ENCODE peak calls at places on chromosomes 1 and 21, in seven cellular contexts. H is SK-N-SH, D is ovary, E is sigmoid colon, Y is tibial nerve, L is K562, P is stomach. R is an unnamed sample.

GRCh38 chr1:95179205-95180001 is 54.6 kb upstream of the RWDD3 start:
- DNase-seq in H (peak; percentile 39), D (no peak), P (no peak), Y (no peak), E (no peak), L (peak; percentile 88), R (no peak)

GRCh38 chr1:242449211-242449610 is 75.3 kb downstream of the PLD5 start:
- DNase-seq in Y (no peak), E (no peak), D (no peak), L (no peak), H (peak; percentile 46), P (no peak), R (no peak)

GRCh38 chr21:42674351-42674940 is 21.0 kb downstream of the PDE9A start:
- DNase-seq in H (peak; percentile 76), D (peak; percentile 71), E (peak; percentile 95), L (peak; percentile 35), P (no peak), Y (no peak), R (no peak)

GRCh38 chr1:53061859-53062714 is at the start of gene PODN:
- DNase-seq in H (peak; percentile 86), P (no peak), L (no peak), Y (peak; percentile 63), E (peak; percentile 86), D (peak; percentile 88), R (peak; percentile 89)

GRCh38 chr1:117416004-117416403 is 48.8 kb downstream of the MAN1A2 start:
- DNase-seq in D (no peak), E (no peak), P (no peak), L (no peak), H (no peak), Y (no peak), R (no peak)

GRCh38 chr1:225931270-225932129 is 7.5 kb upstream of the PYCR2 start:
- DNase-seq in P (no peak), Y (no peak), H (no peak), E (no peak), L (peak; percentile 75), D (no peak), R (no peak)

GRCh38 chr1:228149341-228150020 is at the start of gene GJC2:
- DNase-seq in H (peak; percentile 74), L (peak; percentile 83), Y (no peak), P (no peak), D (peak; percentile 83), E (peak; percentile 90), R (no peak)

GRCh38 chr1:243375596-243375995 is 119.8 kb downstream of the SDCCAG8 start:
- DNase-seq in Y (no peak), H (no peak), D (no peak), E (no peak), P (no peak), L (no peak), R (no peak)

GRCh38 chr1:183609313-183609712 is 19.1 kb upstream of the NCF2 start:
- DNase-seq in H (peak; percentile 49), Y (peak; percentile 87), L (peak; percentile 27), D (peak; percentile 54), E (peak; percentile 79), P (peak; percentile 28), R (peak; percentile 78)

GRCh38 chr1:11045428-11046269 is 1.4 kb downstream of the MASP2 start:
- DNase-seq in Y (no peak), E (peak; percentile 54), P (no peak), D (no peak), L (peak; percentile 71), H (peak; percentile 55), R (no peak)

GRCh38 chr1:81230983-81231728 is 569.6 kb upstream of the ADGRL2 start:
- DNase-seq in E (no peak), H (no peak), D (no peak), P (no peak), Y (no peak), L (no peak), R (no peak)

GRCh38 chr1:4710592-4711190 is 56.3 kb downstream of the AJAP1 start:
- DNase-seq in L (no peak), D (no peak), H (no peak), E (no peak), P (no peak), Y (no peak), R (no peak)

GRCh38 chr1:30697571-30697970 is 25.8 kb downstream of the MATN1 start:
- DNase-seq in P (no peak), L (no peak), E (peak; percentile 68), H (no peak), Y (no peak), D (no peak), R (no peak)

DNA sequence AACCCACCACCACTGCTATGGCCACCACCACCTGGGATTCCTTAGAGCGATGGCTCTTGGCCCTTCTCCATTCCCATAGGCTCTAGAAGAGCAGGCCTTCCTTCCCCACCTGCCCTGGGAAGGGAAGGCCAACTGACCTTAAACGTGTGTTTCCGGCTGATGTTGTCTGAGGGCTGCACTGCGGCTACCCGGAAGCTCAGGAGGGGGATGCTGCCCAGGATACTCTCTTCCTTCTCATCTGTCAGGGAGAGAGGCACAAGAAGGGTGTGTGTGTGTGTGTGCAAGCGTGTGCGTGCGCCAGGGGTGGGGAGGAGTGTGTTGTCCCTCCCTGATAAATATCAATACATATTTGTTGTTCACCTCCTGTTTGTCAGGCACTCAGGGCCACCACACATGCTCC is 51.0 kb upstream of the GOLT1A start:
- DNase-seq in L (no peak), H (no peak), E (no peak), P (no peak), D (no peak), Y (no peak), R (no peak)
- H3K36me3 ChIP-seq in L (no peaks in the 10 kb centered on the region), H (no peaks in the 10 kb centered on the region), E (no peaks in the 10 kb centered on the region), P (peaks cover 70% of the 10 kb centered on the region), D (no peaks in the 10 kb centered on the region), Y (no peaks in the 10 kb centered on the region), R (no peaks in the 10 kb centered on the region)

GRCh38 chr21:36388076-36388475 is 2.9 kb downstream of the CHAF1B start:
- DNase-seq in D (no peak), E (no peak), Y (no peak), L (no peak), P (no peak), H (no peak), R (no peak)

GRCh38 chr21:36384885-36385232 is 333 bp upstream of the CHAF1B start:
- DNase-seq in H (no peak), L (no peak), Y (no peak), E (no peak), P (no peak), D (no peak), R (no peak)

GRCh38 chr21:36385233-36385908 is at the start of gene CHAF1B:
- DNase-seq in D (peak; percentile 90), P (peak; percentile 85), L (peak; percentile 98), H (peak; percentile 97), Y (peak; percentile 62), E (peak; percentile 85), R (peak; percentile 96)

GRCh38 chr21:36388835-36389234 is 3.6 kb downstream of the CHAF1B start:
- DNase-seq in E (no peak), Y (no peak), D (no peak), L (no peak), P (no peak), H (peak; percentile 49), R (peak; percentile 56)

GRCh38 chr21:36385909-36386642 is 884 bp downstream of the CHAF1B start:
- DNase-seq in E (no peak), L (no peak), H (peak; percentile 28), D (no peak), P (no peak), Y (no peak), R (no peak)
- H3K9me3 ChIP-seq in E (no peaks in the 10 kb centered on the region), L (no peaks in the 10 kb centered on the region), H (no peaks in the 10 kb centered on the region), D (no peaks in the 10 kb centered on the region), P (no peaks in the 10 kb centered on the region), Y (no peaks in the 10 kb centered on the region), R (no peaks in the 10 kb centered on the region)

GRCh38 chr1:173268786-173269277 is 61.7 kb upstream of the TNFSF4 start:
- DNase-seq in H (no peak), D (no peak), L (no peak), E (no peak), P (no peak), Y (no peak), R (no peak)

GRCh38 chr1:173267453-173267945 is 60.4 kb upstream of the TNFSF4 start:
- DNase-seq in Y (no peak), E (no peak), L (no peak), P (no peak), H (no peak), D (no peak), R (no peak)

GRCh38 chr1:173268261-173268660 is 61.1 kb upstream of the TNFSF4 start:
- DNase-seq in P (no peak), H (no peak), E (no peak), Y (no peak), D (no peak), L (no peak), R (no peak)

GRCh38 chr1:173270243-173270642 is 63.1 kb upstream of the TNFSF4 start:
- DNase-seq in Y (no peak), H (no peak), L (no peak), E (no peak), P (no peak), D (no peak), R (no peak)

GRCh38 chr1:173269490-173270230 is 62.5 kb upstream of the TNFSF4 start:
- DNase-seq in P (no peak), H (peak; percentile 4), E (no peak), D (no peak), Y (no peak), L (peak; percentile 63), R (no peak)
- TF ChIP-seq EP300 in P (no peak), H (peak; percentile 99), E (no peak), D (no peak), Y (no peak), L (peak; percentile 90), R (no peak)

DNA sequence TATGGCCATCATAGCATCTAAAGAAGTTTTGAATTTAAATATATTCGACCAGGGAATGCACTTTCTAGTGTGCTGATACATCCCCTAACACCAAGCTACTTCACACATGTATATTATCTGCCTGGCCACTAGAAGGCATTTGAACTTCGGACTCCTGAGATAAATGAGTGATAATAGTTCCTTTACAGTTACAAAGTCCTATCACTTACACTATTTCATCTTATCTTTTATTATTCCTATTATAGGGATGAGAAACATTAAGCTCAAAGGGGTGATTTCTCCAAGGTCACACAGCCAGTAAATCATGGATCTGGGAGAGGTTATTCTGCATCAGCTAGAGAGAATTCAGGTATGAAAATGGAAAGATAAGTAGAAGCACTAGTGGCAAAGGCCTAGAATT is 40.3 kb downstream of the GPATCH2 start:
- DNase-seq in Y (no peak), L (no peak), D (no peak), P (no peak), H (no peak), E (no peak), R (no peak)
- H3K36me3 ChIP-seq in Y (peaks cover 7% of the 10 kb centered on the region), L (no peaks in the 10 kb centered on the region), D (no peaks in the 10 kb centered on the region), P (no peaks in the 10 kb centered on the region), H (peaks cover 25% of the 10 kb centered on the region), E (peaks cover 8% of the 10 kb centered on the region), R (no peaks in the 10 kb centered on the region)

DNA sequence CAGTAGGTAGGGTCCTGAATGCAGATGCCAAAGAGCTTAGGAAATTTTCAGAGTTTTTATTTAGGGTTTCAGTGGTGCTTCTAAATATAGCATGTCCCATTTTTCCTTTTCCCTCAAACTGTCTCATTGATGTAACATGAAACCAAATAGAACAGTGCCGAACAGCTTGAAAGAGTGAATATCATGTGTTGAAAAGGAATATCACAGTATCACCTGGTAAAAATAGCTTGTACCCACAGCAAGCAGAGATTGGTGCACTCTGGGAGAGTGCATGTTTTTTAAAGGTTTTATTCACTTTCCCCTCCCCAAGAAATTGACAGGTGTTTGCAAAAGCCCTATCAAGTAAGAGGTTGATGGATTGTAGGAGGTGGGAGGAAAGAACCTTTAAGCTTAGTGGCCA is 41.9 kb upstream of the ELAVL4 start:
- DNase-seq in H (no peak), E (no peak), Y (no peak), D (no peak), P (no peak), L (no peak), R (no peak)
- H3K9me3 ChIP-seq in H (no peaks in the 10 kb centered on the region), E (no peaks in the 10 kb centered on the region), Y (no peaks in the 10 kb centered on the region), D (no peaks in the 10 kb centered on the region), P (no peaks in the 10 kb centered on the region), L (no peaks in the 10 kb centered on the region), R (no peaks in the 10 kb centered on the region)

GRCh38 chr1:203290261-203291089 is 14.8 kb upstream of the BTG2 start:
- DNase-seq in Y (peak; percentile 93), D (peak; percentile 99), E (peak; percentile 99), H (peak; percentile 91), P (peak; percentile 99), L (peak; percentile 85), R (peak; percentile 98)
- TF ChIP-seq EP300 in Y (peak; percentile 98), D (peak; percentile 97), E (peak; percentile 76), H (no peak), P (peak; percentile 97), L (no peak), R (peak; percentile 94)

R was measured in upper lobe of left lung.